ENCODE peak calls at places on chromosomes 7 and 10, in five cellular contexts. C is neuronal stem cell, Y is IMR-90, Z is H9, J is mesendoderm. X is an unnamed sample.

GRCh38 chr7:37342665-37343471 is 105.8 kb downstream of the ELMO1 start:
- DNase-seq in C (no peak), Y (no peak), Z (no peak), J (no peak), X (no peak)

GRCh38 chr7:53325061-53325460 is 289.6 kb downstream of the POM121L12 start:
- DNase-seq in C (no peak), Y (no peak), Z (no peak), J (peak), X (peak)

GRCh38 chr7:135111379-135111778 is 36.5 kb upstream of the TMEM140 start:
- DNase-seq in C (no peak), Y (no peak), Z (no peak), J (no peak), X (peak)

GRCh38 chr7:105656922-105657521 is 75.7 kb upstream of the EFCAB10 start:
- DNase-seq in C (no peak), Y (no peak), Z (peak), J (peak), X (no peak)

GRCh38 chr7:46478046-46478445 is 557.0 kb upstream of the IGFBP3 start:
- DNase-seq in C (no peak), Y (peak), Z (no peak), J (no peak), X (peak)

GRCh38 chr10:128484041-128484440 is 357.8 kb upstream of the MKI67 start:
- DNase-seq in C (no peak), Y (no peak), Z (no peak), J (no peak), X (no peak)

GRCh38 chr10:23540401-23540800 is 101.5 kb downstream of the OTUD1 start:
- DNase-seq in C (no peak), Y (no peak), Z (no peak), J (peak), X (no peak)

GRCh38 chr7:6031567-6031966 is 391 bp downstream of the ANKRD61 start:
- DNase-seq in C (no peak), Y (no peak), Z (no peak), J (no peak), X (no peak)

GRCh38 chr7:119594956-119595355 is 678.0 kb upstream of the KCND2 start:
- DNase-seq in C (no peak), Y (no peak), Z (peak), J (peak), X (no peak)

GRCh38 chr7:47382200-47382599 is 199.7 kb downstream of the TNS3 start:
- DNase-seq in C (no peak), Y (no peak), Z (no peak), J (no peak), X (no peak)

GRCh38 chr7:51009716-51010496 is 227.2 kb upstream of the GRB10 start:
- DNase-seq in C (no peak), Y (peak), Z (no peak), J (peak), X (no peak)

GRCh38 chr10:49183596-49184542 is 4.3 kb downstream of the TMEM273 start:
- DNase-seq in C (no peak), Y (no peak), Z (no peak), J (no peak), X (no peak)

GRCh38 chr7:100029591-100029990 is 14.2 kb downstream of the ZKSCAN1 start:
- DNase-seq in C (no peak), Y (no peak), Z (no peak), J (no peak), X (no peak)

GRCh38 chr7:157973971-157974677 is 613.5 kb downstream of the PTPRN2 start:
- DNase-seq in C (no peak), Y (no peak), Z (no peak), J (peak), X (peak)

GRCh38 chr10:130000918-130001317 is 36.8 kb upstream of the EBF3 start:
- DNase-seq in C (no peak), Y (no peak), Z (no peak), J (no peak), X (no peak)

GRCh38 chr7:143362126-143362961 is at the start of gene FAM131B:
- DNase-seq in C (peak), Y (no peak), Z (peak), J (no peak), X (no peak)

GRCh38 chr10:55287346-55287745 is 486.3 kb upstream of the PCDH15 start:
- DNase-seq in C (no peak), Y (no peak), Z (no peak), J (no peak), X (peak)

GRCh38 chr7:64997927-64998391 is 7.1 kb upstream of the ZNF117 start:
- DNase-seq in C (no peak), Y (peak), Z (no peak), J (peak), X (no peak)
- H3K4me2 ChIP-seq in C (no peak), Y (no peak), Z (no peak), J (no peak), X (no peak)

DNA sequence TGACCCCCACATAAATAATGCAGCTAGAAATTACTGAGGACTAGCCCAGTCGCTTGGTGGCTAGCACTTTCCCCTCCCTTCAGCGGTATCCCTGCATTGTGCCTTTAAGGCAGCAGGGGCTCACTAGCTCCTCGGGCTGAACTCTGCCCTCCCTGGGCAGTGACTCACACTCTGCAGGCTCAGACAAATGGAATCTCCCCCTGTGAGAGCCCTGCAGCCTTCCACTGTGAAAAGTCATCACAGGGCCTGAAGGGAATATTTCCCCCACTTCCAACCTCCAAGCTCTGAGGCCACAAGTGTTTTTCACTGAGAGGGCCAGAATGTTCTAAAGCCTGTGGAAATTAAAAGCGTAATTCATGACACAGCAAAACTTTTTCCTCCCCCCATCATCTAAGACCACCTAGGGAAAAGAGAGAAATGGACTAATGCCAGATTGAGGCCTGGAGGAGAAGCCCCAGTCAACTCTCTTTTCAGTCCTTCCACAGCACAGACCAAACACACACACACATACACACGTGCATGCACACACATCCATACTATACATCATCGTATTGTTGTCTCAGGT is 93.6 kb upstream of the COL1A2 start:
- DNase-seq in C (peak), Y (peak), Z (peak), J (peak), X (peak)
- H2BK5ac ChIP-seq in C (no peak), Y (peak), Z (no peak), J (peak), X (peak)

DNA sequence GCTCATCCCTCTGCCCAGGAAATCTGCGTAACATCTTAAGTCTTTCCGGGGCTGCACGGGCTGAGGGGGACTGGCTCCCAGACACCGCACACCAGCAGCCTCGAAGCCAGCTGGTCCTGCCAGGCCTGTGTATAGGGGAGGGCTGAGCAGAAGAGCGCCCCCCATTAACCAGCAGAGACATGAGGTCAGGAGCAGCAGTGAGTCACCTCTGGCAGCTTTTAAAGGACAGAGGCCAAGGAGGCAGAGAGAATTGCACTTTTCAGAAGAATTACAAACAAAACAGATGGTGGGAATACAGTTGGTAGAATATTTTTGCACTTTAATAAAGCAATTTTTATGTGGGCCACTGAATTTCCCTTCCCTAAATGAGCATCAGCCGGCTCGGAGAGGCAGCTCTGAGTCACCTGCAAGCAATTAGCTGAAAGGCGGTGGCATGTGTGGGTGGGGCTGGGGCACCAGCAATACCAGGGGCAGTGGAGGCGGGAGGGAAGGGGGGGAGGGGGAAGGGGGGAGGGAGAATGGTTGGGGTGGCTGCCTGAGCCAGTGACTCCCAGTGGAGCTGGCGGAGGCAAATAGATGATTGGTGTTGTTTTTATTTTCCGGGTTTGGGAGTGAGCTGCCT is 39.1 kb downstream of the GOLGA7B start:
- DNase-seq in C (no peak), Y (peak), Z (peak), J (peak), X (peak)
- H3K9ac ChIP-seq in C (no peak), Y (no peak), Z (no peak), J (no peak), X (no peak)

GRCh38 chr7:44632196-44632595 is 25.8 kb downstream of the OGDH start:
- DNase-seq in C (no peak), Y (no peak), Z (no peak), J (no peak), X (no peak)
- H3K4me2 ChIP-seq in C (no peak), Y (no peak), Z (no peak), J (no peak), X (no peak)

DNA sequence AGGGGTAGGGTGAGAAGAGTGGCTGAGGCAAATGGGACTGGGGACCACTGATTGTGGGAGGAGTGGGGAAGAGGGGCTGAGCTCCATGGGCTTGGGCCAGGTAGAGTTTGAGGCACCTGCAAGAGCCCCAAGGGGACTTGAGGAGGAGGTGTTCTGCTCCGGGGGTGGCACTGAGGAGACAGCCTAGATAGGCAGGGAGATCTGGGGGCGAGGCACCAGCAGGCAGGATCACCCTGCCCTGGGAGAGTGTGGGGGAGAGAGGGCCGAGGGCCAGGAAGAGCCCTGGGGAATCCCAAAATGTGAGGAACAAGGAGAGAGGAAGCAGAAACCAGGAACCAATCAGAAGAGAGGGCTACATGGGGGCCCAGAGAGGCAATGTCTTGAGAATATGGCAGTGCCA is 34.6 kb downstream of the LEP start:
- DNase-seq in C (no peak), Y (no peak), Z (no peak), J (no peak), X (no peak)
- H2BK5ac ChIP-seq in C (no peak), Y (no peak), Z (no peak), J (no peak), X (no peak)

GRCh38 chr10:103659674-103660363 is 166.3 kb downstream of the NEURL1 start:
- DNase-seq in C (no peak), Y (peak), Z (no peak), J (peak), X (peak)
- H3K9ac ChIP-seq in C (no peak), Y (peak), Z (no peak), J (no peak), X (peak)

GRCh38 chr7:22586101-22586805 is 86.3 kb upstream of the STEAP1B start:
- DNase-seq in C (no peak), Y (no peak), Z (no peak), J (no peak), X (peak)

GRCh38 chr7:22588396-22588795 is 88.4 kb upstream of the STEAP1B start:
- DNase-seq in C (no peak), Y (no peak), Z (no peak), J (no peak), X (no peak)

GRCh38 chr7:22589641-22590141 is 89.7 kb upstream of the STEAP1B start:
- DNase-seq in C (peak), Y (peak), Z (no peak), J (no peak), X (peak)

GRCh38 chr7:22586806-22587180 is 86.8 kb upstream of the STEAP1B start:
- DNase-seq in C (no peak), Y (peak), Z (peak), J (peak), X (peak)

GRCh38 chr7:22587322-22587721 is 87.3 kb upstream of the STEAP1B start:
- DNase-seq in C (no peak), Y (no peak), Z (no peak), J (no peak), X (peak)
- H3K4me2 ChIP-seq in C (no peak), Y (no peak), Z (no peak), J (no peak), X (no peak)